ENCODE peak calls at places on chromosomes 11 and 22, in five cellular contexts. H, N, I, B and Z are unnamed samples. For H3K27me3, the result is how much of the 10 kb centered on the place peaks cover.

GRCh38 chr11:110774138-110775014 is 62.1 kb upstream of the ARHGAP20 start:
- DNase-seq in H (no peak), I (no peak), B (no peak), N (no peak), Z (no peak)

GRCh38 chr11:79708319-79708928 is 267.6 kb upstream of the TENM4 start:
- DNase-seq in I (no peak), H (no peak), B (no peak), N (no peak), Z (peak)

GRCh38 chr11:122664188-122664587 is 8.7 kb downstream of the UBASH3B start:
- DNase-seq in N (no peak), H (no peak), B (no peak), I (no peak), Z (no peak)

GRCh38 chr22:17772963-17773605 is 1.2 kb downstream of the BID start:
- DNase-seq in B (peak), I (no peak), N (no peak), H (no peak), Z (no peak)

GRCh38 chr11:10770626-10771254 is 19.7 kb downstream of the CTR9 start:
- DNase-seq in N (no peak), H (peak), I (no peak), B (no peak), Z (peak)

GRCh38 chr22:37280718-37281117 is 1.6 kb upstream of the CYTH4 start:
- DNase-seq in I (no peak), N (no peak), B (no peak), H (no peak), Z (no peak)

GRCh38 chr11:1486054-1486825 is at the start of gene MOB2:
- DNase-seq in I (peak), N (no peak), B (peak), H (no peak), Z (peak)

GRCh38 chr11:69442807-69443137 is 38.7 kb upstream of the LINC01488 start:
- DNase-seq in B (no peak), H (peak), I (no peak), N (no peak), Z (no peak)

GRCh38 chr11:84384637-84385227 is 1098.6 kb upstream of the CCDC90B start:
- DNase-seq in H (peak), B (no peak), N (no peak), I (no peak), Z (peak)

GRCh38 chr11:15073361-15074205 is at the start of gene CALCB:
- DNase-seq in I (no peak), B (no peak), H (no peak), N (no peak), Z (no peak)

GRCh38 chr11:20671856-20672546 is 2.6 kb downstream of the NELL1 start:
- DNase-seq in H (no peak), I (no peak), B (no peak), N (peak), Z (no peak)

GRCh38 chr11:62882811-62883496 is 2.3 kb downstream of the SLC3A2 start:
- DNase-seq in H (no peak), B (no peak), I (no peak), N (no peak), Z (peak)

GRCh38 chr22:21634081-21634480 is 1.5 kb downstream of the CCDC116 start:
- DNase-seq in B (no peak), I (no peak), N (no peak), H (no peak), Z (no peak)

GRCh38 chr22:42909363-42910058 is 52.4 kb upstream of the ARFGAP3 start:
- DNase-seq in B (no peak), I (no peak), N (no peak), H (no peak), Z (no peak)

GRCh38 chr11:68312117-68312779 is at the start of gene LRP5:
- DNase-seq in B (peak), I (peak), N (no peak), H (peak), Z (peak)

GRCh38 chr11:795638-796564 is 2.2 kb downstream of the SLC25A22 start:
- DNase-seq in N (peak), H (peak), B (peak), I (peak), Z (peak)

GRCh38 chr11:111320728-111321568 is 22.6 kb downstream of the POU2AF3 start:
- DNase-seq in B (no peak), I (no peak), H (no peak), N (peak), Z (peak)

GRCh38 chr22:42330170-42330569 is 59.7 kb upstream of the TCF20 start:
- DNase-seq in N (no peak), B (no peak), I (no peak), H (no peak), Z (no peak)

GRCh38 chr11:78277314-78277994 is 88.7 kb downstream of the USP35 start:
- DNase-seq in B (no peak), N (no peak), H (no peak), I (peak), Z (peak)

GRCh38 chr11:68036141-68036716 is 2.6 kb upstream of the TCIRG1 start:
- DNase-seq in B (peak), I (peak), H (peak), N (no peak), Z (no peak)

GRCh38 chr11:130416906-130417305 is 11.5 kb downstream of the ADAMTS8 start:
- DNase-seq in H (no peak), B (no peak), N (no peak), I (no peak), Z (no peak)

GRCh38 chr11:73001615-73002014 is 140.5 kb downstream of the FCHSD2 start:
- DNase-seq in I (no peak), N (no peak), B (no peak), H (no peak), Z (peak)

GRCh38 chr11:22976146-22976545 is 115.9 kb upstream of the CCDC179 start:
- DNase-seq in I (no peak), H (peak), B (no peak), N (no peak), Z (peak)

GRCh38 chr22:45224331-45224730 is 16.4 kb downstream of the KIAA0930 start:
- DNase-seq in I (no peak), H (no peak), B (no peak), N (no peak), Z (no peak)

GRCh38 chr22:45225732-45226560 is 14.7 kb downstream of the KIAA0930 start:
- DNase-seq in B (peak), N (no peak), I (peak), H (no peak), Z (no peak)

GRCh38 chr22:45226681-45227186 is 14.0 kb downstream of the KIAA0930 start:
- DNase-seq in I (peak), N (no peak), H (no peak), B (no peak), Z (no peak)

GRCh38 chr22:45223304-45224117 is 17.2 kb downstream of the KIAA0930 start:
- DNase-seq in N (no peak), H (no peak), I (no peak), B (no peak), Z (peak)

DNA sequence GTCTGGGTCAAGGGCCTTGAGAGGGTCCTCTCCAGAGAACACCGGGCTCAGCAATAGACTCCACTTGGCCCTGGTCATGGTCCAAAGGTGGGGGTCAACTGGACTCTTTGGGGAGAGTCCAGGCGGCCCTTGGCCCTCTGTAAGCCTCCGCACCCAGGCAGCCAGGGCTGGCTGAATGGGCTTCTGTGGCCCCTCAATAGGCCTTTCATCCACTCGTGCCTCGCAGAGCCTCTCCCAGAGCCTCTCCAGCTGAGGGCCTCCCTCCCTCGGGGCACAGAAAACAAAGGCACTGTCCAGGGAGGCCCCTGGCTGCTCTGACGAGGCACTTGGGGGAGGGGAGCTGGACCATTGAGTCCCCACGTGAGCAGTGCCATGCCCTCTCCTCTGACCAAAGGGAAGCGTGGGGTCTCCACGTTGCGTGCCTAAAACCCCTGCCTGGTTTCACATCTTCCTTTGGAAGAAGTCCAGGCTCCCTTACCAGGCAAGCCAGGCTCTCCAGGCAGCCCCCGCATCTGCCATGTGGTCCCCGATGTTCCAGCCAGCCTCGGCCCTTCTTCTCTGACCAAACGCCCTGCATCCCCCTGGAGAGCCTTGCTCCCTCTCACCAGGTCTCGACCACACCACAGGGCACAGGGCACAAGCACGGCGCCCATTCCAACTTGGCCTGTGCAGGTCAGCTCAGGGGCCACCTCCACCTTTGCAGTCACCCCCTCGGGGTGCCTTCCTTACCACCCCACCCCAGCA is 15.5 kb downstream of the KIAA0930 start:
- DNase-seq in H (no peak), B (no peak), I (no peak), N (no peak), Z (no peak)
- H3K27ac ChIP-seq in H (no peak), B (peak), I (peak), N (peak), Z (no peak)

DNA sequence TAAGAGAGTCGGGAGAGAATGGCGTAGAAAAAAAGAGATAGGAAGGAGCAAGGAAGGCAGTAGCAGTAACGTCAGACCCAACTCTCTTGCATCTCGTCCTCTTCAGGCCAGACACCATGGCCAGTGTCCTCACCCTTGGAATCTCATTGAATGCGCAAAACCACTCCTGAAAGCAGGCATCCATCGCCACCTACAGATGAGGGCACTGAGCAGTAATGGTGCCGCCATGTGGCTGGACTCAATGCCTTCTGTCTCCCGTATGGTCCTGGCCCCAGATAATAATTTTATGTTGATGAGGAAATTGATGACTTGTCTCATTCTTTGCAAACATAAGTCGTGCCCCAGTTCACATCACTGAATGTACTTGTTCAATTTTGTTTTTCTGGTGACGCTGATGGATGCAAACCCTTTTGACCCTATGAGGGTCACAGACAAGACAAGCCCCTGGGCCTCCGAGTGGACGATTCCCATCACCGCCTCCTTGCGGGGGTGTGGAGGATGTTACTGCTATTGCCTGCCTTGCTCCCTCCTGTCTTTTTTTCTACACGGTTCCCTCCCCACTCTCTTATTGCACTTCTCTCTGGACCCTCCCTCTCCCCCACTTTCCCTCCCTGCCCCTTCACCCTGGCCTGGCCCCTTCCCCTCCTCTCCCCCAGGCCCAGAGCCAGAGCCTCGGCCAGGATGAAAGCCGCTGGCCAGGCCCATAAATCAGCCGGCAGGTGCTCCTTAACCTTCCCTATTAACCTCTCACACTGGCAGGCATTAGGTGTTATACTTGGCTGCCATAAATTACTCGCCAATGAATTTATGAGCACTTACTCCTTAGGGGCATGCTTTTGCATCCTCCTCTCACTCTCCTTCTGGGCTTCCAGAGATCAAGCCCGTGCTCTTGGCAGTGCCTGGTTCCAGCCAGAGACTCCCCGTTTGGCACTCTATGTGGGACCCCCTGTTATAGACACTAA is 18.1 kb upstream of the ALX4 start:
- DNase-seq in N (no peak), H (no peak), B (no peak), I (peak), Z (no peak)
- H3K27me3 ChIP-seq in N (under half), H (half or more), B (under half), I (half or more), Z (half or more)

GRCh38 chr11:119166368-119167076 is 2.0 kb upstream of the NLRX1 start:
- DNase-seq in B (no peak), I (no peak), N (no peak), H (no peak), Z (no peak)
- H3K27ac ChIP-seq in B (no peak), I (no peak), N (no peak), H (no peak), Z (no peak)

DNA sequence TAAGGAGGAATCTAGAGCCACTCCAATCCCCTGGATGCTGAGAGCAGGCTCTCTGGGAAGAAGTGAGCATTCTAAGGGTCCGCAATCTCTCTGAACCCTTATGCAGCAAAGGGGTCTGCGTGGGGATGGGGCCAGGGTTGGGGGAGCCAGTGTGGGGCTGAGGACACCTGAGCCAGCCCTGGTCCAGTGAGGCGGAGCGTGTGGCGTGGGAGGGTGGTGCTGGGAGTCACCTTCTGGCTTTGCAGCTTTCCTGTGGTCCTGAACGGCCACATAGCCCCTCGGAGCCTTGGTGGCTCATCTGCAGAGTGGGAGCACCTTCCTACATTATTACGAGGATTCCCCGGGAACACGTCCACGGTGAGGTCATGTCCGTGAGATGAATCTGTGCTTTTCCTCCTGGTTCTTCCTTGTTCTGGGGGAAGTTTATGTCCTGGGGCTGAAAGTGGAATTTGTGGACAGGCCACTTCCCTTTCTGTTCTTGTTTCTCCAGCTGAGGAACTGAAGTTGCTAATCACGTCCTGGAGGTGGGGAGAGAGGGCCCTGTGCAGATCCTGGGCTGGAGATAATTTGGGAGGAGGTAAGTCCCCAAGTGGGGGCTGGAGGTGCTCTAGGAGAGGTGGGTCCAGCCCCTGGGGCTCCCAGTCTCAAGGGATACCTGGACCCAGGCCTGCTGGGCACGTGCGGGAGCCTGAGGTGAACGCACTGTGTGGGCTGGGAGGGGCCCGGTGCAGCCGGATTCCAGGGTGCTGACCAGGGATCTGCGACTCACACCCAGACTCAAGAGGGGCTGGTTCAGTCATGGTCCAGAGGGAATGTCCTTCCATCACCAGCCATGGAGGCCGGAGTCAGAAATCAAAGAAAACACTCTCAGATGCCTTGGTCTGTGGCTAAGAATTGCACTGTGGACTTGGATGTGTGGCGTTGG is 6.1 kb downstream of the MRGPRE start:
- DNase-seq in H (no peak), B (no peak), N (no peak), I (no peak), Z (no peak)
- H3K27me3 ChIP-seq in H (under half), B (under half), N (under half), I (half or more), Z (under half)

GRCh38 chr11:8872017-8872416 is 39.0 kb upstream of the AKIP1 start:
- DNase-seq in B (no peak), H (no peak), I (no peak), N (no peak), Z (no peak)
- H3K27ac ChIP-seq in B (peak), H (no peak), I (peak), N (peak), Z (no peak)

GRCh38 chr11:17522655-17523054 is 21.6 kb downstream of the USH1C start:
- DNase-seq in B (no peak), I (no peak), H (no peak), N (no peak), Z (no peak)
- H3K27me3 ChIP-seq in B (under half), I (under half), H (under half), N (under half), Z (under half)